ENCODE peak calls at places on chromosome 15, in eight cellular contexts. O is KBM-7; J is anterior cingulate cortex; K is right cardiac atrium; F is fibroblast of pulmonary artery; B is progenitor cell of endocrine pancreas; M is activated CD8-positive, alpha-beta memory T cell treated with anti-CD3 and anti-CD28 coated beads, Interleukin-2, amount 50 U/mL, for 4 hours; X is activated T-cell treated with anti-CD3 and anti-CD28 coated beads, Interleukin-2, amount 50 U/mL, for 4 hours. L is an unnamed sample.

GRCh38 chr15:63843901-63844317 is 10.2 kb upstream of the HERC1 start:
- DNase-seq in O (no peak), J (no peak), K (no peak), F (peak), B (no peak), M (no peak), X (no peak), L (no peak)

GRCh38 chr15:101844916-101845315 is 32.9 kb downstream of the OR4F15 start:
- DNase-seq in O (no peak), J (no peak), K (no peak), F (no peak), B (no peak), M (no peak), X (no peak), L (no peak)

GRCh38 chr15:33326908-33327307 is 16.1 kb downstream of the RYR3 start:
- DNase-seq in O (no peak), J (no peak), K (no peak), F (no peak), B (no peak), M (no peak), X (no peak), L (no peak)

GRCh38 chr15:101445562-101446526 is 43.7 kb downstream of the PCSK6 start:
- DNase-seq in O (peak), J (no peak), K (peak), F (peak), B (no peak), M (no peak), X (no peak), L (no peak)

GRCh38 chr15:34969340-34970097 is at the start of gene AQR:
- DNase-seq in O (peak), J (peak), K (peak), F (peak), B (peak), M (peak), X (peak), L (peak)

GRCh38 chr15:59879506-59879905 is 124.6 kb upstream of the FOXB1 start:
- DNase-seq in O (no peak), J (no peak), K (no peak), F (peak), B (no peak), M (no peak), X (no peak), L (no peak)

GRCh38 chr15:71841563-71841962 is 31.2 kb downstream of the NR2E3 start:
- DNase-seq in O (no peak), J (no peak), K (no peak), F (no peak), B (no peak), M (no peak), X (no peak), L (no peak)

GRCh38 chr15:60004019-60004845 is at the start of gene FOXB1:
- DNase-seq in O (peak), J (no peak), K (no peak), F (no peak), B (peak), M (no peak), X (no peak), L (no peak)

GRCh38 chr15:34984884-34985630 is 3.0 kb downstream of the ZNF770 start:
- DNase-seq in O (no peak), J (no peak), K (peak), F (peak), B (no peak), M (no peak), X (no peak), L (no peak)

GRCh38 chr15:57518779-57519410 is 72.8 kb upstream of the MYZAP start:
- DNase-seq in O (no peak), J (no peak), K (no peak), F (no peak), B (no peak), M (no peak), X (no peak), L (no peak)

GRCh38 chr15:40354408-40355171 is 3.4 kb upstream of the DISP2 start:
- DNase-seq in O (peak), J (no peak), K (peak), F (peak), B (no peak), M (no peak), X (no peak), L (no peak)

GRCh38 chr15:83129791-83130190 is 22.3 kb downstream of the TM6SF1 start:
- DNase-seq in O (no peak), J (no peak), K (no peak), F (no peak), B (no peak), M (no peak), X (no peak), L (no peak)

GRCh38 chr15:85429522-85429921 is 49.1 kb downstream of the AKAP13 start:
- DNase-seq in O (no peak), J (no peak), K (no peak), F (no peak), B (no peak), M (no peak), X (no peak), L (no peak)

GRCh38 chr15:90364251-90364650 is 12.2 kb downstream of the ZNF774 start:
- DNase-seq in O (no peak), J (no peak), K (no peak), F (peak), B (no peak), M (no peak), X (no peak), L (no peak)